ENCODE peak calls at places on chromosome 11, in nine cellular contexts. I is OCI-LY7, J is psoas muscle, M is left ventricle myocardium inferior, K is thyroid gland, T is heart left ventricle, U is osteocyte, X is PC-9, Q is astrocyte. B is an unnamed sample.

GRCh38 chr11:10451399-10452116 is 3.5 kb upstream of the AMPD3 start:
- DNase-seq in I (peak; percentile 23), T (no peak), K (no peak), M (no peak), Q (no peak), X (no peak), J (no peak), U (no peak), B (no peak)

GRCh38 chr11:2325719-2326118 is 23.9 kb downstream of the TSPAN32 start:
- DNase-seq in T (peak; percentile 80), K (peak; percentile 76), I (no peak), X (peak; percentile 50), M (peak; percentile 50), U (no peak), J (no peak), Q (peak; percentile 40), B (no peak)

GRCh38 chr11:8031248-8032115 is 44.3 kb downstream of the EIF3F start:
- DNase-seq in M (no peak), U (peak; percentile 82), T (no peak), J (no peak), X (no peak), K (no peak), Q (no peak), I (no peak), B (no peak)

GRCh38 chr11:117221775-117222517 is 9.9 kb downstream of the PCSK7 start:
- DNase-seq in U (peak; percentile 90), M (peak; percentile 69), T (peak; percentile 76), I (no peak), Q (no peak), X (peak; percentile 73), K (peak; percentile 50), J (peak; percentile 87), B (no peak)

GRCh38 chr11:93648168-93648567 is 13.3 kb upstream of the CEP295 start:
- DNase-seq in Q (peak; percentile 4), K (no peak), J (no peak), U (no peak), I (peak; percentile 39), T (no peak), M (no peak), X (no peak), B (no peak)

GRCh38 chr11:35389897-35390462 is 29.4 kb downstream of the SLC1A2 start:
- DNase-seq in J (no peak), X (peak; percentile 18), U (no peak), M (no peak), T (no peak), K (peak; percentile 26), Q (no peak), I (no peak), B (no peak)

GRCh38 chr11:94740975-94741707 is 27.0 kb upstream of the AMOTL1 start:
- DNase-seq in T (peak; percentile 40), Q (peak; percentile 57), J (peak; percentile 70), X (no peak), I (no peak), M (no peak), U (no peak), K (peak; percentile 31), B (no peak)

GRCh38 chr11:129960216-129961214 is 42.1 kb downstream of the PRDM10 start:
- DNase-seq in X (no peak), M (no peak), U (no peak), J (no peak), K (no peak), I (peak; percentile 47), Q (peak; percentile 93), T (no peak), B (no peak)

DNA sequence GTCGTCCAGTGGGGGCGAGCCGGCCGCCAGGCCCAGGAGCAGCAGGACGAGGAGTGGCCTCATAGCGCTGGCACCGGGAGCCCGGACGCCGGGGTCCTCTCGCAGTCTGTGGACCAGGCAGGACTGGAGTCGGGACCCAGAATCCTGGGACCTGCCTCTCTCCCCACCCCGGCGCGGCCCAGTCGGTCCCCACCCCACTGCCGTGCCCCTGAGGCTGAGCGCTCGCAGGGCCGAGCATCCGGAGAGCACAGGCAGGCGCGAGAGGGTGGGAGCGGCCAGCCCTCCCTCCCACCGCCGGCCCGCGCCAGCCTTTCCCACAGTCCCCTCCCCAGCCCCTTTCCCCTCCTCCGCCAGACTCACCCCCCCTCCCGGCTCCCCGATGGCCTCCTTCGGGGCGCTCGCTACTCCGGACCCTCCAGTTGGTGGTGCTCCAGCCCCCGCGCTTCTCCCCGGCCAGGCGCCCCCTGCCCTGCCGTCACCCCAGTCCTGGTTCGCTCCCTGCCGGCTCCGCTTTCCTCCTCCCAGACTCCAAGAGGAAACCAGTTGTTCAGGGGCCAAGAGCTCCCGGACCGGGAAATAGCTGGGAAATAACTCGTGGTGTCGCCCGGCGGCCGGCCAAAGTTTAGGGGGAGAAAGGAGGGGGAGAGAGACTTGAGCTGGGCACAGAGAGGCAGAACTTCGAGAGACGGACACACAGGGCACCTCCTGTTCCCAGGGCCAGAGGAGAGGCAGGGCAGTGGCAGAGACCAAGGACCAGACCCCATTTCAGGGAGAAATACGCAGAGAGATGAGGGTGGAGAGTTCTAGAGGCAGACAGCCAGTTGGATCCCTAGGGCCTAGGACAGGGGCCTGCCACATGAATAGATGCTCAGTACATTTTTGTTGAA is at the start of gene C1QTNF5:
- DNase-seq in U (no peak), X (no peak), M (peak; percentile 91), J (peak; percentile 90), I (no peak), K (peak; percentile 82), T (peak; percentile 92), Q (peak; percentile 59), B (no peak)
- TF ChIP-seq CTCF in U (no peak), X (no peak), M (no peak), J (no peak), I (no peak), K (no peak), T (no peak), Q (no peak), B (no peak)

DNA sequence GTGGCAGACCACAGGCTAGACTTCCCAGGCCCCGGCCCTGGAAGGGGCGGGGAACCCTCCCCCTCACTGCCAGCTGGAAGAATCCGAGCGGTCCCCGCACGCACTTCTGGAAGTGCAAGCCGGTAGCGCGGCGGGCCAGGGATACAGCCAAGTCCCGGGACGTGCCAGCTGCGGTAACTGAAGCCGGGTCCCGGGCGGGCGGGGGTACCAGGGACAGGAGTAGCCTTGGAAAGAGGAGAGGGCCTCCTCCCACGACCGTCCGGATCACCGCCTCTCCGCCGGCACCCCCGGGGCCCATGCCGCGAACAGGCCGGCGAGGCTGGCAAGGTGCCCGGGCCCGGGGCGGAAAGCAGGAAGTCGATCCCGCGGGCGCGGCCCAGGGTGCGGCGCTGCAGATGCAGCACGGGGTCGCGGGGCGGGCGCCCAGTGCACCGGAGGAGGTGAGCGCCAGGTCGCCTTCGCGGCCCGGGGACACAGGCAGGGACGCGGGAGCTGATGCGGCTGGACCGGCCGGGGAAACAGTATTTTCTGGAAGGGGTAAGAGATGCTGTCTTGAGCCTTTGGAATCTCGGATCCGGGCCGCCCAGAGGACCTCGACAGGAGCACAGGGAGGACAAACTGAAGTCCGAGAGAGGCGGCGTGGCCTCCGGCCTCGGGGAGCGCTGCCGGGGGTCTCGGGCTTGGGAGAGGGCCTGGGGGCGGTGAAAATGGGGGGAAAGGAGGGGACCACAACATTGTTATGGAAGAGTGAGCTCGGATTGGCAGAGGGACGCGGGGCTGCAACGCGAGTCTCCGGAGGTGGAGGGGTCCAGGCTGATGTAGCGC is 756 bp upstream of the SLC35C1 start:
- DNase-seq in T (peak; percentile 90), U (peak; percentile 92), Q (peak; percentile 44), X (peak; percentile 85), I (peak; percentile 54), J (peak; percentile 90), K (peak; percentile 83), M (peak; percentile 88), B (peak; percentile 55)
- TF ChIP-seq CTCF in T (no peak), U (no peak), Q (no peak), X (peak; percentile 10), I (peak; percentile 7), J (no peak), K (no peak), M (no peak), B (no peak)

GRCh38 chr11:119694334-119694733 is 34.7 kb downstream of the NECTIN1 start:
- DNase-seq in M (no peak), X (peak; percentile 27), U (no peak), T (no peak), J (no peak), I (peak; percentile 47), K (no peak), Q (peak; percentile 36), B (no peak)

GRCh38 chr11:119691020-119691666 is 37.9 kb downstream of the NECTIN1 start:
- DNase-seq in U (no peak), K (no peak), J (no peak), I (no peak), T (no peak), X (no peak), M (no peak), Q (no peak), B (peak; percentile 64)

GRCh38 chr11:119692547-119692834 is 36.5 kb downstream of the NECTIN1 start:
- DNase-seq in K (no peak), Q (no peak), U (no peak), T (no peak), M (no peak), J (no peak), I (no peak), X (no peak), B (no peak)

GRCh38 chr11:119693253-119693815 is 35.7 kb downstream of the NECTIN1 start:
- DNase-seq in K (no peak), Q (no peak), I (no peak), M (no peak), J (no peak), T (no peak), X (no peak), U (no peak), B (no peak)

DNA sequence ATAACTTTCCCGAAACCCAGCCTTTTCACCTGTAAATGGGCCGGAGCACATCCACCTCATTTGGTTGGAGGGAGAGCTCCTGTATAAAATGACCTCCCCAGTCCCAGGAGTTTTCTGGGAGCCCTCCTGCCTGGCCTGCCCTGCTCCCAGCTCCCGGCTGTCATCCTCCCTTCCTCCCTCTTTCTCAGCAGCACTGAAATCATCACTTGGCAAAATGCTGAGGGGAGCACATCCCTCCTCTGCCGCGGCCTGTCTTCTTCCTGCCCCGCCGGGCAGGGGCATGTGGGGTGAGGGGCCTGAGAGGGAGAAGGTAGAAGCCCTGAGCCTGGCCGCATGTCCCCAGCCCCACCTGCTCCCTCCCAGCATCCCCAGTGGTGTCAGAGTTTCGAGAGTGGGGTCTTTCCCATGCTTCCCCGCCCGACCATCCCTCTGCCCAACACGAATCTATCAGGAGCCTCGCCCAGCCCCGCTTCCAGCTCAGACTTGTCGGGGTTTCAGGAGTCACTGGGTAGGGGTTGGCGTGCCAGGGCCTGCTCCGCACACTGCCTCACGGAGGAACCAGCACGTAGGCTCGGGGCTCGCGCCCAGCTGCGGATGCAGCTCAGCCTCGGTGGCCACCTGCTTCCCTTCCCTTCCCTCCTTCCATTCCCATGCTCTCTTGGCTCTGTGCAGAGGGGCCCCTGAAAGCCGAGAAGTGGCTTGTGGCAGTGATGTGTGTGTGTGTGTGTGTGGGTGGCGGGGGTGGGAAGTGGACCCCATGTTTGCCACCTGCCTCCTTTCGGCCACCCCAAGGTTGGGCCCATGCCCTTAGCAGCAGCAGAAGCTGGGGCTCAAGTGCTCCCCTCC is 37.1 kb downstream of the NECTIN1 start:
- DNase-seq in J (no peak), T (no peak), U (no peak), M (no peak), Q (no peak), I (no peak), K (no peak), X (no peak), B (no peak)
- TF ChIP-seq CTCF in J (no peak), T (no peak), U (no peak), M (no peak), Q (no peak), I (no peak), K (no peak), X (no peak), B (no peak)

DNA sequence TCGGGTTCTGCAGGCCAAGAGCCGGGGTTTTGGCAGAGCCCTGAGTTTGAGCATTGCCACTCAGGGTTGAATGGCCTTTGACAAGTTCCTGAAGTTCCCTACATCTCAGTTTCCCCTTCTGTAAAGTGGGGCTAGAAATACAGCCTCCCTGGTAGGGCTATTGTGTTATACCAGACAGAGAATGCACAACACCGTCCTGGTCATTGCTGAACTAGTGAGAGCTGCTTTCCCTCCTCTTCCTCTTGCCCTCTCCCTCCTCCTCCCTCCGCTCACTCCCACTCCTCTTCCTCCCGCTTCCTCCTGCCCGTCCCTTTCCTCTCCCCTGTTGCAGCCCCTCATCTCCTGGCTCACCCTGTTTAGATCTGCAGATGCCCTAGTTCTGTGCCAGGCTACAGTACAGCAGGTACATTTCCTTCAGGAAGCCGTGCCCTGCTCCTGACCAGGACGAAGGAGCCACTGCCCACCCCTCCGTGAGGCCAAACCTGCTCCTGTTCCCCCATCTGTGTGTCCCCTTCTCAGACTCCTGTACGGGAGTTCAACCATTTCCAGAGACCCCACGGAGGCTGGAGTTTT is 91.5 kb upstream of the SHANK2 start:
- DNase-seq in Q (no peak), K (no peak), J (no peak), I (no peak), M (no peak), T (no peak), X (no peak), U (no peak), B (no peak)
- TF ChIP-seq CTCF in Q (no peak), K (no peak), J (no peak), I (peak; percentile 50), M (no peak), T (no peak), X (no peak), U (no peak), B (no peak)

B was measured in natural killer cell.